ENCODE peak calls at places on chromosome 21, in eight cellular contexts. One of them, this sample, is unnamed.

GRCh38 chr21:36063375-36064084 is 3.2 kb upstream of the SETD4 start:
- DNase-seq in esophagus squamous epithelium: no peak
- DNase-seq in ecto neural progenitor cell: no peak
- DNase-seq in AG08396: no peak
- DNase-seq in DMS153: no peak
- DNase-seq in activated CD4-positive, alpha-beta T cell treated with anti-CD3 and anti-CD28 coated beads, Interleukin-2, amount 10 ng/mL, durations not matched to agents 7 days and 5 days: no peak
- DNase-seq in CD8-positive, alpha-beta memory T cell: no peak
- DNase-seq in posterior cingulate gyrus: no peak
- DNase-seq in this sample: no peak

GRCh38 chr21:46121286-46122221 is 23.6 kb downstream of the COL6A2 start:
- DNase-seq in esophagus squamous epithelium: no peak
- DNase-seq in DMS153: no peak
- DNase-seq in activated CD4-positive, alpha-beta T cell treated with anti-CD3 and anti-CD28 coated beads, Interleukin-2, amount 10 ng/mL, durations not matched to agents 7 days and 5 days: no peak
- DNase-seq in ecto neural progenitor cell: peak; percentile 40
- DNase-seq in CD8-positive, alpha-beta memory T cell: no peak
- DNase-seq in posterior cingulate gyrus: peak; percentile 7
- DNase-seq in AG08396: no peak
- DNase-seq in this sample: no peak

GRCh38 chr21:28773036-28773435 is 219.6 kb downstream of the LTN1 start:
- DNase-seq in posterior cingulate gyrus: no peak
- DNase-seq in DMS153: no peak
- DNase-seq in ecto neural progenitor cell: no peak
- DNase-seq in activated CD4-positive, alpha-beta T cell treated with anti-CD3 and anti-CD28 coated beads, Interleukin-2, amount 10 ng/mL, durations not matched to agents 7 days and 5 days: no peak
- DNase-seq in CD8-positive, alpha-beta memory T cell: no peak
- DNase-seq in esophagus squamous epithelium: no peak
- DNase-seq in AG08396: no peak
- DNase-seq in this sample: no peak

GRCh38 chr21:41483415-41483814 is 24.5 kb downstream of the TMPRSS2 start:
- DNase-seq in activated CD4-positive, alpha-beta T cell treated with anti-CD3 and anti-CD28 coated beads, Interleukin-2, amount 10 ng/mL, durations not matched to agents 7 days and 5 days: no peak
- DNase-seq in AG08396: no peak
- DNase-seq in ecto neural progenitor cell: no peak
- DNase-seq in CD8-positive, alpha-beta memory T cell: no peak
- DNase-seq in esophagus squamous epithelium: no peak
- DNase-seq in posterior cingulate gyrus: no peak
- DNase-seq in DMS153: no peak
- DNase-seq in this sample: no peak

GRCh38 chr21:35102488-35103407 is 53.6 kb upstream of the RUNX1 start:
- DNase-seq in CD8-positive, alpha-beta memory T cell: peak; percentile 8
- DNase-seq in posterior cingulate gyrus: peak; percentile 19
- DNase-seq in esophagus squamous epithelium: no peak
- DNase-seq in AG08396: no peak
- DNase-seq in activated CD4-positive, alpha-beta T cell treated with anti-CD3 and anti-CD28 coated beads, Interleukin-2, amount 10 ng/mL, durations not matched to agents 7 days and 5 days: peak; percentile 51
- DNase-seq in DMS153: no peak
- DNase-seq in ecto neural progenitor cell: no peak
- DNase-seq in this sample: no peak

GRCh38 chr21:25979845-25980433 is 190.6 kb downstream of the APP start:
- DNase-seq in ecto neural progenitor cell: no peak
- DNase-seq in DMS153: peak; percentile 49
- DNase-seq in activated CD4-positive, alpha-beta T cell treated with anti-CD3 and anti-CD28 coated beads, Interleukin-2, amount 10 ng/mL, durations not matched to agents 7 days and 5 days: no peak
- DNase-seq in CD8-positive, alpha-beta memory T cell: no peak
- DNase-seq in esophagus squamous epithelium: no peak
- DNase-seq in AG08396: no peak
- DNase-seq in posterior cingulate gyrus: no peak
- DNase-seq in this sample: no peak

GRCh38 chr21:15848632-15849031 is 118.8 kb downstream of the USP25 start:
- DNase-seq in CD8-positive, alpha-beta memory T cell: no peak
- DNase-seq in posterior cingulate gyrus: no peak
- DNase-seq in DMS153: no peak
- DNase-seq in activated CD4-positive, alpha-beta T cell treated with anti-CD3 and anti-CD28 coated beads, Interleukin-2, amount 10 ng/mL, durations not matched to agents 7 days and 5 days: no peak
- DNase-seq in AG08396: peak; percentile 8
- DNase-seq in ecto neural progenitor cell: no peak
- DNase-seq in esophagus squamous epithelium: no peak
- DNase-seq in this sample: no peak

GRCh38 chr21:37873655-37874054 is 42.6 kb downstream of the KCNJ6 start:
- DNase-seq in DMS153: no peak
- DNase-seq in posterior cingulate gyrus: no peak
- DNase-seq in activated CD4-positive, alpha-beta T cell treated with anti-CD3 and anti-CD28 coated beads, Interleukin-2, amount 10 ng/mL, durations not matched to agents 7 days and 5 days: no peak
- DNase-seq in ecto neural progenitor cell: no peak
- DNase-seq in AG08396: no peak
- DNase-seq in CD8-positive, alpha-beta memory T cell: no peak
- DNase-seq in esophagus squamous epithelium: no peak
- DNase-seq in this sample: no peak

GRCh38 chr21:42515708-42516502 is 2.3 kb downstream of the SLC37A1 start:
- DNase-seq in CD8-positive, alpha-beta memory T cell: no peak
- DNase-seq in esophagus squamous epithelium: no peak
- DNase-seq in AG08396: no peak
- DNase-seq in ecto neural progenitor cell: no peak
- DNase-seq in activated CD4-positive, alpha-beta T cell treated with anti-CD3 and anti-CD28 coated beads, Interleukin-2, amount 10 ng/mL, durations not matched to agents 7 days and 5 days: no peak
- DNase-seq in DMS153: peak; percentile 61
- DNase-seq in posterior cingulate gyrus: no peak
- DNase-seq in this sample: no peak

GRCh38 chr21:16186742-16187141 is 457.0 kb downstream of the USP25 start:
- DNase-seq in DMS153: no peak
- DNase-seq in posterior cingulate gyrus: no peak
- DNase-seq in ecto neural progenitor cell: no peak
- DNase-seq in AG08396: no peak
- DNase-seq in esophagus squamous epithelium: no peak
- DNase-seq in activated CD4-positive, alpha-beta T cell treated with anti-CD3 and anti-CD28 coated beads, Interleukin-2, amount 10 ng/mL, durations not matched to agents 7 days and 5 days: no peak
- DNase-seq in CD8-positive, alpha-beta memory T cell: no peak
- DNase-seq in this sample: no peak

GRCh38 chr21:42153746-42154145 is 65.2 kb upstream of the ABCG1 start:
- DNase-seq in ecto neural progenitor cell: peak; percentile 29
- DNase-seq in posterior cingulate gyrus: no peak
- DNase-seq in DMS153: no peak
- DNase-seq in AG08396: no peak
- DNase-seq in esophagus squamous epithelium: no peak
- DNase-seq in CD8-positive, alpha-beta memory T cell: no peak
- DNase-seq in activated CD4-positive, alpha-beta T cell treated with anti-CD3 and anti-CD28 coated beads, Interleukin-2, amount 10 ng/mL, durations not matched to agents 7 days and 5 days: no peak
- DNase-seq in this sample: no peak

GRCh38 chr21:41847066-41847804 is 31.9 kb downstream of the PRDM15 start:
- DNase-seq in esophagus squamous epithelium: no peak
- DNase-seq in CD8-positive, alpha-beta memory T cell: no peak
- DNase-seq in posterior cingulate gyrus: no peak
- DNase-seq in AG08396: no peak
- DNase-seq in ecto neural progenitor cell: no peak
- DNase-seq in activated CD4-positive, alpha-beta T cell treated with anti-CD3 and anti-CD28 coated beads, Interleukin-2, amount 10 ng/mL, durations not matched to agents 7 days and 5 days: no peak
- DNase-seq in DMS153: no peak
- DNase-seq in this sample: no peak

GRCh38 chr21:38937286-38937790 is 131.6 kb downstream of the ETS2 start:
- DNase-seq in AG08396: no peak
- DNase-seq in CD8-positive, alpha-beta memory T cell: no peak
- DNase-seq in posterior cingulate gyrus: no peak
- DNase-seq in esophagus squamous epithelium: no peak
- DNase-seq in ecto neural progenitor cell: no peak
- DNase-seq in DMS153: no peak
- DNase-seq in activated CD4-positive, alpha-beta T cell treated with anti-CD3 and anti-CD28 coated beads, Interleukin-2, amount 10 ng/mL, durations not matched to agents 7 days and 5 days: no peak
- DNase-seq in this sample: no peak

GRCh38 chr21:27759091-27759659 is 792.3 kb upstream of the ADAMTS5 start:
- DNase-seq in CD8-positive, alpha-beta memory T cell: no peak
- DNase-seq in esophagus squamous epithelium: no peak
- DNase-seq in AG08396: no peak
- DNase-seq in posterior cingulate gyrus: no peak
- DNase-seq in DMS153: no peak
- DNase-seq in ecto neural progenitor cell: peak; percentile 49
- DNase-seq in activated CD4-positive, alpha-beta T cell treated with anti-CD3 and anti-CD28 coated beads, Interleukin-2, amount 10 ng/mL, durations not matched to agents 7 days and 5 days: no peak
- DNase-seq in this sample: no peak

GRCh38 chr21:33843216-33843615 is 72.4 kb downstream of the ATP5PO start:
- DNase-seq in CD8-positive, alpha-beta memory T cell: no peak
- DNase-seq in esophagus squamous epithelium: no peak
- DNase-seq in ecto neural progenitor cell: no peak
- DNase-seq in DMS153: no peak
- DNase-seq in activated CD4-positive, alpha-beta T cell treated with anti-CD3 and anti-CD28 coated beads, Interleukin-2, amount 10 ng/mL, durations not matched to agents 7 days and 5 days: no peak
- DNase-seq in AG08396: no peak
- DNase-seq in posterior cingulate gyrus: no peak
- DNase-seq in this sample: no peak

GRCh38 chr21:37874481-37874880 is 41.8 kb downstream of the KCNJ6 start:
- DNase-seq in ecto neural progenitor cell: no peak
- DNase-seq in CD8-positive, alpha-beta memory T cell: no peak
- DNase-seq in AG08396: no peak
- DNase-seq in DMS153: no peak
- DNase-seq in esophagus squamous epithelium: no peak
- DNase-seq in posterior cingulate gyrus: no peak
- DNase-seq in activated CD4-positive, alpha-beta T cell treated with anti-CD3 and anti-CD28 coated beads, Interleukin-2, amount 10 ng/mL, durations not matched to agents 7 days and 5 days: no peak
- DNase-seq in this sample: no peak

GRCh38 chr21:35987475-35987874 is 72.9 kb downstream of the SETD4 start:
- DNase-seq in ecto neural progenitor cell: no peak
- DNase-seq in posterior cingulate gyrus: no peak
- DNase-seq in activated CD4-positive, alpha-beta T cell treated with anti-CD3 and anti-CD28 coated beads, Interleukin-2, amount 10 ng/mL, durations not matched to agents 7 days and 5 days: no peak
- DNase-seq in AG08396: no peak
- DNase-seq in DMS153: no peak
- DNase-seq in CD8-positive, alpha-beta memory T cell: no peak
- DNase-seq in esophagus squamous epithelium: no peak
- DNase-seq in this sample: no peak

GRCh38 chr21:45130324-45130774 is 56.0 kb downstream of the ADARB1 start:
- DNase-seq in activated CD4-positive, alpha-beta T cell treated with anti-CD3 and anti-CD28 coated beads, Interleukin-2, amount 10 ng/mL, durations not matched to agents 7 days and 5 days: no peak
- DNase-seq in CD8-positive, alpha-beta memory T cell: no peak
- DNase-seq in DMS153: no peak
- DNase-seq in esophagus squamous epithelium: no peak
- DNase-seq in AG08396: peak; percentile 73
- DNase-seq in ecto neural progenitor cell: no peak
- DNase-seq in posterior cingulate gyrus: no peak
- DNase-seq in this sample: no peak

GRCh38 chr21:31201548-31201947 is 142.5 kb downstream of the TIAM1 start:
- DNase-seq in ecto neural progenitor cell: no peak
- DNase-seq in AG08396: no peak
- DNase-seq in CD8-positive, alpha-beta memory T cell: no peak
- DNase-seq in esophagus squamous epithelium: no peak
- DNase-seq in posterior cingulate gyrus: no peak
- DNase-seq in DMS153: no peak
- DNase-seq in activated CD4-positive, alpha-beta T cell treated with anti-CD3 and anti-CD28 coated beads, Interleukin-2, amount 10 ng/mL, durations not matched to agents 7 days and 5 days: no peak
- DNase-seq in this sample: no peak

GRCh38 chr21:38507374-38507942 is 9.2 kb upstream of the ERG start:
- DNase-seq in CD8-positive, alpha-beta memory T cell: no peak
- DNase-seq in AG08396: no peak
- DNase-seq in posterior cingulate gyrus: no peak
- DNase-seq in ecto neural progenitor cell: no peak
- DNase-seq in esophagus squamous epithelium: no peak
- DNase-seq in activated CD4-positive, alpha-beta T cell treated with anti-CD3 and anti-CD28 coated beads, Interleukin-2, amount 10 ng/mL, durations not matched to agents 7 days and 5 days: no peak
- DNase-seq in DMS153: no peak
- DNase-seq in this sample: no peak

GRCh38 chr21:37358392-37358791 is 8.2 kb upstream of the DYRK1A start:
- DNase-seq in ecto neural progenitor cell: no peak
- DNase-seq in activated CD4-positive, alpha-beta T cell treated with anti-CD3 and anti-CD28 coated beads, Interleukin-2, amount 10 ng/mL, durations not matched to agents 7 days and 5 days: no peak
- DNase-seq in DMS153: peak; percentile 40
- DNase-seq in CD8-positive, alpha-beta memory T cell: no peak
- DNase-seq in posterior cingulate gyrus: no peak
- DNase-seq in AG08396: no peak
- DNase-seq in esophagus squamous epithelium: no peak
- DNase-seq in this sample: no peak

GRCh38 chr21:37547615-37547975 is 181.0 kb downstream of the DYRK1A start:
- DNase-seq in AG08396: no peak
- DNase-seq in esophagus squamous epithelium: no peak
- DNase-seq in activated CD4-positive, alpha-beta T cell treated with anti-CD3 and anti-CD28 coated beads, Interleukin-2, amount 10 ng/mL, durations not matched to agents 7 days and 5 days: no peak
- DNase-seq in posterior cingulate gyrus: no peak
- DNase-seq in CD8-positive, alpha-beta memory T cell: no peak
- DNase-seq in ecto neural progenitor cell: no peak
- DNase-seq in DMS153: no peak
- DNase-seq in this sample: no peak

GRCh38 chr21:30793581-30794314 is 19.3 kb downstream of the KRTAP8-1 start:
- DNase-seq in activated CD4-positive, alpha-beta T cell treated with anti-CD3 and anti-CD28 coated beads, Interleukin-2, amount 10 ng/mL, durations not matched to agents 7 days and 5 days: no peak
- DNase-seq in AG08396: no peak
- DNase-seq in ecto neural progenitor cell: no peak
- DNase-seq in esophagus squamous epithelium: no peak
- DNase-seq in DMS153: no peak
- DNase-seq in posterior cingulate gyrus: no peak
- DNase-seq in CD8-positive, alpha-beta memory T cell: no peak
- DNase-seq in this sample: no peak

GRCh38 chr21:38910390-38911008 is 104.8 kb downstream of the ETS2 start:
- DNase-seq in ecto neural progenitor cell: no peak
- DNase-seq in AG08396: no peak
- DNase-seq in activated CD4-positive, alpha-beta T cell treated with anti-CD3 and anti-CD28 coated beads, Interleukin-2, amount 10 ng/mL, durations not matched to agents 7 days and 5 days: no peak
- DNase-seq in CD8-positive, alpha-beta memory T cell: no peak
- DNase-seq in posterior cingulate gyrus: no peak
- DNase-seq in DMS153: peak; percentile 71
- DNase-seq in esophagus squamous epithelium: no peak
- DNase-seq in this sample: no peak

GRCh38 chr21:36571556-36571955 is 91.6 kb upstream of the CLDN14 start:
- DNase-seq in posterior cingulate gyrus: no peak
- DNase-seq in ecto neural progenitor cell: peak; percentile 16
- DNase-seq in DMS153: no peak
- DNase-seq in activated CD4-positive, alpha-beta T cell treated with anti-CD3 and anti-CD28 coated beads, Interleukin-2, amount 10 ng/mL, durations not matched to agents 7 days and 5 days: no peak
- DNase-seq in esophagus squamous epithelium: no peak
- DNase-seq in AG08396: no peak
- DNase-seq in CD8-positive, alpha-beta memory T cell: no peak
- DNase-seq in this sample: no peak

GRCh38 chr21:46517361-46517760 is 58.7 kb downstream of the DIP2A start:
- DNase-seq in posterior cingulate gyrus: peak; percentile 48
- DNase-seq in activated CD4-positive, alpha-beta T cell treated with anti-CD3 and anti-CD28 coated beads, Interleukin-2, amount 10 ng/mL, durations not matched to agents 7 days and 5 days: no peak
- DNase-seq in AG08396: peak; percentile 31
- DNase-seq in CD8-positive, alpha-beta memory T cell: no peak
- DNase-seq in DMS153: no peak
- DNase-seq in esophagus squamous epithelium: no peak
- DNase-seq in ecto neural progenitor cell: no peak
- DNase-seq in this sample: no peak

GRCh38 chr21:42140196-42140934 is 69.2 kb downstream of the UMODL1 start:
- DNase-seq in posterior cingulate gyrus: no peak
- DNase-seq in esophagus squamous epithelium: no peak
- DNase-seq in activated CD4-positive, alpha-beta T cell treated with anti-CD3 and anti-CD28 coated beads, Interleukin-2, amount 10 ng/mL, durations not matched to agents 7 days and 5 days: no peak
- DNase-seq in CD8-positive, alpha-beta memory T cell: no peak
- DNase-seq in DMS153: no peak
- DNase-seq in ecto neural progenitor cell: no peak
- DNase-seq in AG08396: no peak
- DNase-seq in this sample: no peak

GRCh38 chr21:45618287-45618686 is 25.2 kb upstream of the PCBP3 start:
- DNase-seq in AG08396: no peak
- DNase-seq in activated CD4-positive, alpha-beta T cell treated with anti-CD3 and anti-CD28 coated beads, Interleukin-2, amount 10 ng/mL, durations not matched to agents 7 days and 5 days: no peak
- DNase-seq in DMS153: no peak
- DNase-seq in esophagus squamous epithelium: no peak
- DNase-seq in posterior cingulate gyrus: no peak
- DNase-seq in CD8-positive, alpha-beta memory T cell: no peak
- DNase-seq in ecto neural progenitor cell: no peak
- DNase-seq in this sample: no peak

GRCh38 chr21:38542263-38542662 is 44.0 kb upstream of the ERG start:
- DNase-seq in CD8-positive, alpha-beta memory T cell: no peak
- DNase-seq in activated CD4-positive, alpha-beta T cell treated with anti-CD3 and anti-CD28 coated beads, Interleukin-2, amount 10 ng/mL, durations not matched to agents 7 days and 5 days: no peak
- DNase-seq in posterior cingulate gyrus: no peak
- DNase-seq in AG08396: no peak
- DNase-seq in DMS153: no peak
- DNase-seq in ecto neural progenitor cell: no peak
- DNase-seq in esophagus squamous epithelium: no peak
- DNase-seq in this sample: no peak

GRCh38 chr21:38839683-38840286 is 34.1 kb downstream of the ETS2 start:
- DNase-seq in posterior cingulate gyrus: no peak
- DNase-seq in DMS153: no peak
- DNase-seq in CD8-positive, alpha-beta memory T cell: no peak
- DNase-seq in esophagus squamous epithelium: no peak
- DNase-seq in ecto neural progenitor cell: no peak
- DNase-seq in activated CD4-positive, alpha-beta T cell treated with anti-CD3 and anti-CD28 coated beads, Interleukin-2, amount 10 ng/mL, durations not matched to agents 7 days and 5 days: no peak
- DNase-seq in AG08396: peak; percentile 40
- DNase-seq in this sample: no peak

GRCh38 chr21:34135330-34135729 is 62.0 kb downstream of the MRPS6 start:
- DNase-seq in ecto neural progenitor cell: no peak
- DNase-seq in esophagus squamous epithelium: no peak
- DNase-seq in CD8-positive, alpha-beta memory T cell: no peak
- DNase-seq in posterior cingulate gyrus: no peak
- DNase-seq in activated CD4-positive, alpha-beta T cell treated with anti-CD3 and anti-CD28 coated beads, Interleukin-2, amount 10 ng/mL, durations not matched to agents 7 days and 5 days: no peak
- DNase-seq in AG08396: no peak
- DNase-seq in DMS153: no peak
- DNase-seq in this sample: no peak

GRCh38 chr21:31900121-31900895 is 27.5 kb downstream of the HUNK start:
- DNase-seq in DMS153: no peak
- DNase-seq in AG08396: no peak
- DNase-seq in posterior cingulate gyrus: no peak
- DNase-seq in esophagus squamous epithelium: no peak
- DNase-seq in ecto neural progenitor cell: no peak
- DNase-seq in CD8-positive, alpha-beta memory T cell: no peak
- DNase-seq in activated CD4-positive, alpha-beta T cell treated with anti-CD3 and anti-CD28 coated beads, Interleukin-2, amount 10 ng/mL, durations not matched to agents 7 days and 5 days: no peak
- DNase-seq in this sample: no peak

GRCh38 chr21:39726133-39726532 is 18.9 kb upstream of the IGSF5 start:
- DNase-seq in DMS153: no peak
- DNase-seq in activated CD4-positive, alpha-beta T cell treated with anti-CD3 and anti-CD28 coated beads, Interleukin-2, amount 10 ng/mL, durations not matched to agents 7 days and 5 days: no peak
- DNase-seq in posterior cingulate gyrus: no peak
- DNase-seq in AG08396: no peak
- DNase-seq in CD8-positive, alpha-beta memory T cell: no peak
- DNase-seq in ecto neural progenitor cell: no peak
- DNase-seq in esophagus squamous epithelium: no peak
- DNase-seq in this sample: no peak

GRCh38 chr21:32771134-32771523 is 426 bp downstream of the PAXBP1 start:
- DNase-seq in esophagus squamous epithelium: no peak
- DNase-seq in AG08396: peak; percentile 74
- DNase-seq in posterior cingulate gyrus: peak; percentile 22
- DNase-seq in activated CD4-positive, alpha-beta T cell treated with anti-CD3 and anti-CD28 coated beads, Interleukin-2, amount 10 ng/mL, durations not matched to agents 7 days and 5 days: peak; percentile 69
- DNase-seq in CD8-positive, alpha-beta memory T cell: no peak
- DNase-seq in DMS153: no peak
- DNase-seq in ecto neural progenitor cell: no peak
- DNase-seq in this sample: peak; percentile 54